ENCODE peak calls at places on chromosome 15, in eight cellular contexts. One of them, this sample, is unnamed.

GRCh38 chr15:38176155-38176554 is 76.5 kb upstream of the SPRED1 start:
- DNase-seq in stimulated activated CD8-positive, alpha-beta memory T cell treated with anti-CD3 and anti-CD28 coated beads, Interleukin-12 subunit alpha, Interleukin-12 subunit beta, amount 100 ng/mL, for 4 hours: no peak
- DNase-seq in nucleus accumbens: no peak
- DNase-seq in fibroblast of lung: peak
- DNase-seq in AG09309: peak
- DNase-seq in epithelial cell of prostate: no peak
- DNase-seq in naive thymus-derived CD8-positive, alpha-beta T cell: no peak
- DNase-seq in AG04450: peak
- DNase-seq in this sample: peak

GRCh38 chr15:37078566-37078965 is 21.8 kb downstream of the MEIS2 start:
- DNase-seq in stimulated activated CD8-positive, alpha-beta memory T cell treated with anti-CD3 and anti-CD28 coated beads, Interleukin-12 subunit alpha, Interleukin-12 subunit beta, amount 100 ng/mL, for 4 hours: no peak
- DNase-seq in nucleus accumbens: no peak
- DNase-seq in fibroblast of lung: no peak
- DNase-seq in AG09309: no peak
- DNase-seq in epithelial cell of prostate: no peak
- DNase-seq in naive thymus-derived CD8-positive, alpha-beta T cell: no peak
- DNase-seq in AG04450: no peak
- DNase-seq in this sample: no peak

GRCh38 chr15:33309602-33310276 is 1.0 kb upstream of the RYR3 start:
- DNase-seq in stimulated activated CD8-positive, alpha-beta memory T cell treated with anti-CD3 and anti-CD28 coated beads, Interleukin-12 subunit alpha, Interleukin-12 subunit beta, amount 100 ng/mL, for 4 hours: no peak
- DNase-seq in nucleus accumbens: no peak
- DNase-seq in fibroblast of lung: no peak
- DNase-seq in AG09309: no peak
- DNase-seq in epithelial cell of prostate: no peak
- DNase-seq in naive thymus-derived CD8-positive, alpha-beta T cell: no peak
- DNase-seq in AG04450: no peak
- DNase-seq in this sample: no peak

GRCh38 chr15:68367226-68367625 is 64.7 kb downstream of the ITGA11 start:
- DNase-seq in stimulated activated CD8-positive, alpha-beta memory T cell treated with anti-CD3 and anti-CD28 coated beads, Interleukin-12 subunit alpha, Interleukin-12 subunit beta, amount 100 ng/mL, for 4 hours: no peak
- DNase-seq in nucleus accumbens: no peak
- DNase-seq in fibroblast of lung: no peak
- DNase-seq in AG09309: no peak
- DNase-seq in epithelial cell of prostate: no peak
- DNase-seq in naive thymus-derived CD8-positive, alpha-beta T cell: no peak
- DNase-seq in AG04450: no peak
- DNase-seq in this sample: no peak

GRCh38 chr15:63985221-63986184 is 60.8 kb downstream of the DAPK2 start:
- DNase-seq in stimulated activated CD8-positive, alpha-beta memory T cell treated with anti-CD3 and anti-CD28 coated beads, Interleukin-12 subunit alpha, Interleukin-12 subunit beta, amount 100 ng/mL, for 4 hours: no peak
- DNase-seq in nucleus accumbens: no peak
- DNase-seq in fibroblast of lung: no peak
- DNase-seq in AG09309: no peak
- DNase-seq in epithelial cell of prostate: no peak
- DNase-seq in naive thymus-derived CD8-positive, alpha-beta T cell: no peak
- DNase-seq in AG04450: no peak
- DNase-seq in this sample: no peak

GRCh38 chr15:69417581-69417980 is 3.4 kb downstream of the KIF23 start:
- DNase-seq in stimulated activated CD8-positive, alpha-beta memory T cell treated with anti-CD3 and anti-CD28 coated beads, Interleukin-12 subunit alpha, Interleukin-12 subunit beta, amount 100 ng/mL, for 4 hours: no peak
- DNase-seq in nucleus accumbens: no peak
- DNase-seq in fibroblast of lung: peak
- DNase-seq in AG09309: no peak
- DNase-seq in epithelial cell of prostate: no peak
- DNase-seq in naive thymus-derived CD8-positive, alpha-beta T cell: no peak
- DNase-seq in AG04450: no peak
- DNase-seq in this sample: peak

GRCh38 chr15:92648190-92648875 is 7.2 kb downstream of the FAM174B start:
- DNase-seq in stimulated activated CD8-positive, alpha-beta memory T cell treated with anti-CD3 and anti-CD28 coated beads, Interleukin-12 subunit alpha, Interleukin-12 subunit beta, amount 100 ng/mL, for 4 hours: no peak
- DNase-seq in nucleus accumbens: no peak
- DNase-seq in fibroblast of lung: no peak
- DNase-seq in AG09309: no peak
- DNase-seq in epithelial cell of prostate: no peak
- DNase-seq in naive thymus-derived CD8-positive, alpha-beta T cell: no peak
- DNase-seq in AG04450: no peak
- DNase-seq in this sample: no peak

GRCh38 chr15:66940368-66940767 is 125.0 kb upstream of the SMAD3 start:
- DNase-seq in stimulated activated CD8-positive, alpha-beta memory T cell treated with anti-CD3 and anti-CD28 coated beads, Interleukin-12 subunit alpha, Interleukin-12 subunit beta, amount 100 ng/mL, for 4 hours: no peak
- DNase-seq in nucleus accumbens: no peak
- DNase-seq in fibroblast of lung: no peak
- DNase-seq in AG09309: no peak
- DNase-seq in epithelial cell of prostate: peak
- DNase-seq in naive thymus-derived CD8-positive, alpha-beta T cell: no peak
- DNase-seq in AG04450: no peak
- DNase-seq in this sample: no peak

GRCh38 chr15:39506146-39506545 is 74.7 kb upstream of the THBS1 start:
- DNase-seq in stimulated activated CD8-positive, alpha-beta memory T cell treated with anti-CD3 and anti-CD28 coated beads, Interleukin-12 subunit alpha, Interleukin-12 subunit beta, amount 100 ng/mL, for 4 hours: no peak
- DNase-seq in nucleus accumbens: no peak
- DNase-seq in fibroblast of lung: peak
- DNase-seq in AG09309: no peak
- DNase-seq in epithelial cell of prostate: no peak
- DNase-seq in naive thymus-derived CD8-positive, alpha-beta T cell: no peak
- DNase-seq in AG04450: no peak
- DNase-seq in this sample: no peak

GRCh38 chr15:91426412-91426811 is 326.4 kb downstream of the SV2B start:
- DNase-seq in stimulated activated CD8-positive, alpha-beta memory T cell treated with anti-CD3 and anti-CD28 coated beads, Interleukin-12 subunit alpha, Interleukin-12 subunit beta, amount 100 ng/mL, for 4 hours: no peak
- DNase-seq in nucleus accumbens: no peak
- DNase-seq in fibroblast of lung: peak
- DNase-seq in AG09309: no peak
- DNase-seq in epithelial cell of prostate: peak
- DNase-seq in naive thymus-derived CD8-positive, alpha-beta T cell: no peak
- DNase-seq in AG04450: no peak
- DNase-seq in this sample: no peak

GRCh38 chr15:80010131-80010673 is 39.2 kb upstream of the BCL2A1 start:
- DNase-seq in stimulated activated CD8-positive, alpha-beta memory T cell treated with anti-CD3 and anti-CD28 coated beads, Interleukin-12 subunit alpha, Interleukin-12 subunit beta, amount 100 ng/mL, for 4 hours: no peak
- DNase-seq in nucleus accumbens: no peak
- DNase-seq in fibroblast of lung: peak
- DNase-seq in AG09309: no peak
- DNase-seq in epithelial cell of prostate: no peak
- DNase-seq in naive thymus-derived CD8-positive, alpha-beta T cell: no peak
- DNase-seq in AG04450: no peak
- DNase-seq in this sample: peak

GRCh38 chr15:90223441-90224165 is 10.1 kb downstream of the CIB1 start:
- DNase-seq in stimulated activated CD8-positive, alpha-beta memory T cell treated with anti-CD3 and anti-CD28 coated beads, Interleukin-12 subunit alpha, Interleukin-12 subunit beta, amount 100 ng/mL, for 4 hours: no peak
- DNase-seq in nucleus accumbens: no peak
- DNase-seq in fibroblast of lung: no peak
- DNase-seq in AG09309: no peak
- DNase-seq in epithelial cell of prostate: no peak
- DNase-seq in naive thymus-derived CD8-positive, alpha-beta T cell: no peak
- DNase-seq in AG04450: no peak
- DNase-seq in this sample: no peak

GRCh38 chr15:31292391-31293020 is 34.1 kb upstream of the KLF13 start:
- DNase-seq in stimulated activated CD8-positive, alpha-beta memory T cell treated with anti-CD3 and anti-CD28 coated beads, Interleukin-12 subunit alpha, Interleukin-12 subunit beta, amount 100 ng/mL, for 4 hours: no peak
- DNase-seq in nucleus accumbens: no peak
- DNase-seq in fibroblast of lung: no peak
- DNase-seq in AG09309: no peak
- DNase-seq in epithelial cell of prostate: no peak
- DNase-seq in naive thymus-derived CD8-positive, alpha-beta T cell: no peak
- DNase-seq in AG04450: no peak
- DNase-seq in this sample: no peak

GRCh38 chr15:40439461-40440299 is 1.1 kb upstream of the BAHD1 start:
- DNase-seq in stimulated activated CD8-positive, alpha-beta memory T cell treated with anti-CD3 and anti-CD28 coated beads, Interleukin-12 subunit alpha, Interleukin-12 subunit beta, amount 100 ng/mL, for 4 hours: no peak
- DNase-seq in nucleus accumbens: no peak
- DNase-seq in fibroblast of lung: peak
- DNase-seq in AG09309: no peak
- DNase-seq in epithelial cell of prostate: no peak
- DNase-seq in naive thymus-derived CD8-positive, alpha-beta T cell: no peak
- DNase-seq in AG04450: no peak
- DNase-seq in this sample: peak

GRCh38 chr15:96347181-96348111 is 16.9 kb downstream of the NR2F2 start:
- DNase-seq in stimulated activated CD8-positive, alpha-beta memory T cell treated with anti-CD3 and anti-CD28 coated beads, Interleukin-12 subunit alpha, Interleukin-12 subunit beta, amount 100 ng/mL, for 4 hours: no peak
- DNase-seq in nucleus accumbens: no peak
- DNase-seq in fibroblast of lung: peak
- DNase-seq in AG09309: no peak
- DNase-seq in epithelial cell of prostate: no peak
- DNase-seq in naive thymus-derived CD8-positive, alpha-beta T cell: no peak
- DNase-seq in AG04450: no peak
- DNase-seq in this sample: no peak

GRCh38 chr15:95684693-95685115 is 645.8 kb upstream of the NR2F2 start:
- DNase-seq in stimulated activated CD8-positive, alpha-beta memory T cell treated with anti-CD3 and anti-CD28 coated beads, Interleukin-12 subunit alpha, Interleukin-12 subunit beta, amount 100 ng/mL, for 4 hours: no peak
- DNase-seq in nucleus accumbens: no peak
- DNase-seq in fibroblast of lung: peak
- DNase-seq in AG09309: peak
- DNase-seq in epithelial cell of prostate: peak
- DNase-seq in naive thymus-derived CD8-positive, alpha-beta T cell: no peak
- DNase-seq in AG04450: peak
- DNase-seq in this sample: peak

GRCh38 chr15:63335543-63336240 is 46.0 kb downstream of the CA12 start:
- DNase-seq in stimulated activated CD8-positive, alpha-beta memory T cell treated with anti-CD3 and anti-CD28 coated beads, Interleukin-12 subunit alpha, Interleukin-12 subunit beta, amount 100 ng/mL, for 4 hours: no peak
- DNase-seq in nucleus accumbens: no peak
- DNase-seq in fibroblast of lung: no peak
- DNase-seq in AG09309: no peak
- DNase-seq in epithelial cell of prostate: no peak
- DNase-seq in naive thymus-derived CD8-positive, alpha-beta T cell: no peak
- DNase-seq in AG04450: no peak
- DNase-seq in this sample: no peak

GRCh38 chr15:72532991-72533601 is 59.0 kb downstream of the ARIH1 start:
- DNase-seq in stimulated activated CD8-positive, alpha-beta memory T cell treated with anti-CD3 and anti-CD28 coated beads, Interleukin-12 subunit alpha, Interleukin-12 subunit beta, amount 100 ng/mL, for 4 hours: no peak
- DNase-seq in nucleus accumbens: no peak
- DNase-seq in fibroblast of lung: no peak
- DNase-seq in AG09309: no peak
- DNase-seq in epithelial cell of prostate: no peak
- DNase-seq in naive thymus-derived CD8-positive, alpha-beta T cell: peak
- DNase-seq in AG04450: no peak
- DNase-seq in this sample: no peak

GRCh38 chr15:34514251-34514760 is 69.1 kb downstream of the GOLGA8B start:
- DNase-seq in stimulated activated CD8-positive, alpha-beta memory T cell treated with anti-CD3 and anti-CD28 coated beads, Interleukin-12 subunit alpha, Interleukin-12 subunit beta, amount 100 ng/mL, for 4 hours: peak
- DNase-seq in nucleus accumbens: no peak
- DNase-seq in fibroblast of lung: peak
- DNase-seq in AG09309: no peak
- DNase-seq in epithelial cell of prostate: no peak
- DNase-seq in naive thymus-derived CD8-positive, alpha-beta T cell: no peak
- DNase-seq in AG04450: no peak
- DNase-seq in this sample: peak

GRCh38 chr15:40161693-40162401 is 978 bp downstream of the BUB1B start:
- DNase-seq in stimulated activated CD8-positive, alpha-beta memory T cell treated with anti-CD3 and anti-CD28 coated beads, Interleukin-12 subunit alpha, Interleukin-12 subunit beta, amount 100 ng/mL, for 4 hours: no peak
- DNase-seq in nucleus accumbens: no peak
- DNase-seq in fibroblast of lung: no peak
- DNase-seq in AG09309: no peak
- DNase-seq in epithelial cell of prostate: no peak
- DNase-seq in naive thymus-derived CD8-positive, alpha-beta T cell: no peak
- DNase-seq in AG04450: no peak
- DNase-seq in this sample: no peak

GRCh38 chr15:39235084-39235795 is 345.6 kb upstream of the THBS1 start:
- DNase-seq in stimulated activated CD8-positive, alpha-beta memory T cell treated with anti-CD3 and anti-CD28 coated beads, Interleukin-12 subunit alpha, Interleukin-12 subunit beta, amount 100 ng/mL, for 4 hours: no peak
- DNase-seq in nucleus accumbens: no peak
- DNase-seq in fibroblast of lung: peak
- DNase-seq in AG09309: peak
- DNase-seq in epithelial cell of prostate: peak
- DNase-seq in naive thymus-derived CD8-positive, alpha-beta T cell: no peak
- DNase-seq in AG04450: no peak
- DNase-seq in this sample: peak

GRCh38 chr15:96014939-96015338 is 315.6 kb upstream of the NR2F2 start:
- DNase-seq in stimulated activated CD8-positive, alpha-beta memory T cell treated with anti-CD3 and anti-CD28 coated beads, Interleukin-12 subunit alpha, Interleukin-12 subunit beta, amount 100 ng/mL, for 4 hours: no peak
- DNase-seq in nucleus accumbens: no peak
- DNase-seq in fibroblast of lung: no peak
- DNase-seq in AG09309: no peak
- DNase-seq in epithelial cell of prostate: no peak
- DNase-seq in naive thymus-derived CD8-positive, alpha-beta T cell: no peak
- DNase-seq in AG04450: no peak
- DNase-seq in this sample: no peak

GRCh38 chr15:33124275-33124674 is 70.2 kb downstream of the FMN1 start:
- DNase-seq in stimulated activated CD8-positive, alpha-beta memory T cell treated with anti-CD3 and anti-CD28 coated beads, Interleukin-12 subunit alpha, Interleukin-12 subunit beta, amount 100 ng/mL, for 4 hours: no peak
- DNase-seq in nucleus accumbens: no peak
- DNase-seq in fibroblast of lung: no peak
- DNase-seq in AG09309: no peak
- DNase-seq in epithelial cell of prostate: no peak
- DNase-seq in naive thymus-derived CD8-positive, alpha-beta T cell: no peak
- DNase-seq in AG04450: no peak
- DNase-seq in this sample: no peak

GRCh38 chr15:66001042-66001441 is 131.8 kb downstream of the RAB11A start:
- DNase-seq in stimulated activated CD8-positive, alpha-beta memory T cell treated with anti-CD3 and anti-CD28 coated beads, Interleukin-12 subunit alpha, Interleukin-12 subunit beta, amount 100 ng/mL, for 4 hours: no peak
- DNase-seq in nucleus accumbens: no peak
- DNase-seq in fibroblast of lung: no peak
- DNase-seq in AG09309: no peak
- DNase-seq in epithelial cell of prostate: no peak
- DNase-seq in naive thymus-derived CD8-positive, alpha-beta T cell: no peak
- DNase-seq in AG04450: no peak
- DNase-seq in this sample: no peak

GRCh38 chr15:89768071-89768500 is 8.0 kb upstream of the MESP2 start:
- DNase-seq in stimulated activated CD8-positive, alpha-beta memory T cell treated with anti-CD3 and anti-CD28 coated beads, Interleukin-12 subunit alpha, Interleukin-12 subunit beta, amount 100 ng/mL, for 4 hours: no peak
- DNase-seq in nucleus accumbens: no peak
- DNase-seq in fibroblast of lung: no peak
- DNase-seq in AG09309: no peak
- DNase-seq in epithelial cell of prostate: no peak
- DNase-seq in naive thymus-derived CD8-positive, alpha-beta T cell: no peak
- DNase-seq in AG04450: no peak
- DNase-seq in this sample: no peak

GRCh38 chr15:98583758-98584157 is 64.6 kb upstream of the IGF1R start:
- DNase-seq in stimulated activated CD8-positive, alpha-beta memory T cell treated with anti-CD3 and anti-CD28 coated beads, Interleukin-12 subunit alpha, Interleukin-12 subunit beta, amount 100 ng/mL, for 4 hours: no peak
- DNase-seq in nucleus accumbens: no peak
- DNase-seq in fibroblast of lung: no peak
- DNase-seq in AG09309: no peak
- DNase-seq in epithelial cell of prostate: no peak
- DNase-seq in naive thymus-derived CD8-positive, alpha-beta T cell: no peak
- DNase-seq in AG04450: no peak
- DNase-seq in this sample: no peak

GRCh38 chr15:85859671-85860070 is 64.9 kb upstream of the KLHL25 start:
- DNase-seq in stimulated activated CD8-positive, alpha-beta memory T cell treated with anti-CD3 and anti-CD28 coated beads, Interleukin-12 subunit alpha, Interleukin-12 subunit beta, amount 100 ng/mL, for 4 hours: no peak
- DNase-seq in nucleus accumbens: no peak
- DNase-seq in fibroblast of lung: no peak
- DNase-seq in AG09309: no peak
- DNase-seq in epithelial cell of prostate: no peak
- DNase-seq in naive thymus-derived CD8-positive, alpha-beta T cell: no peak
- DNase-seq in AG04450: no peak
- DNase-seq in this sample: no peak

GRCh38 chr15:35519536-35520149 is 26.3 kb downstream of the DPH6 start:
- DNase-seq in stimulated activated CD8-positive, alpha-beta memory T cell treated with anti-CD3 and anti-CD28 coated beads, Interleukin-12 subunit alpha, Interleukin-12 subunit beta, amount 100 ng/mL, for 4 hours: no peak
- DNase-seq in nucleus accumbens: no peak
- DNase-seq in fibroblast of lung: peak
- DNase-seq in AG09309: no peak
- DNase-seq in epithelial cell of prostate: no peak
- DNase-seq in naive thymus-derived CD8-positive, alpha-beta T cell: no peak
- DNase-seq in AG04450: peak
- DNase-seq in this sample: peak

This sample was measured in EL.